ENCODE peak calls at places on chromosomes 4 and X, in six cellular contexts. K is H1, L is WERI-Rb-1, E is hepatocyte, C is Karpas-422, X is endothelial cell of umbilical vein. Z is an unnamed sample.

GRCh38 chr4:56247646-56248045 is 139.6 kb downstream of the AASDH start:
- DNase-seq in K (no peak), L (no peak), E (peak), C (no peak), X (no peak), Z (no peak)

GRCh38 chr4:98662619-98663225 is 4.3 kb upstream of the TSPAN5 start:
- DNase-seq in K (no peak), L (no peak), E (no peak), C (no peak), X (no peak), Z (no peak)

GRCh38 chrX:21975827-21976226 is 35.3 kb downstream of the SMS start:
- DNase-seq in K (no peak), L (no peak), E (peak), C (no peak), X (peak), Z (no peak)

GRCh38 chr4:124396333-124396732 is 316.2 kb downstream of the ANKRD50 start:
- DNase-seq in K (no peak), L (no peak), E (no peak), C (no peak), X (no peak), Z (no peak)

GRCh38 chr4:960736-961650 is 12.4 kb downstream of the DGKQ start:
- DNase-seq in K (no peak), L (peak), E (no peak), C (no peak), X (no peak), Z (no peak)

GRCh38 chrX:52420824-52421443 is 52.1 kb downstream of the XAGE2 start:
- DNase-seq in K (no peak), L (no peak), E (no peak), C (no peak), X (no peak), Z (no peak)

GRCh38 chrX:130884627-130885026 is 18.4 kb downstream of the ENOX2 start:
- DNase-seq in K (no peak), L (no peak), E (no peak), C (no peak), X (no peak), Z (no peak)

GRCh38 chrX:109797311-109797975 is 64.4 kb upstream of the ACSL4 start:
- DNase-seq in K (no peak), L (no peak), E (no peak), C (no peak), X (peak), Z (no peak)

GRCh38 chr4:147816382-147817254 is 84.7 kb downstream of the ARHGAP10 start:
- DNase-seq in K (no peak), L (no peak), E (no peak), C (no peak), X (no peak), Z (no peak)

Z was measured in germinal center.